ENCODE peak calls at places on chromosomes 3 and 15, in four cellular contexts. B is activated CD4-positive, alpha-beta T cell treated with anti-CD3 and anti-CD28 coated beads for 24 hours; P is left cardiac atrium; D is GM20000. S is an unnamed sample.
A peak's percentile ranks its signal among the peaks of the same experiment; 100 is the strongest.

GRCh38 chr3:188323067-188323842 is 169.3 kb downstream of the LPP start:
- DNase-seq in D (no peak), B (no peak), P (no peak), S (no peak)

GRCh38 chr15:22888120-22888859 is 49.8 kb downstream of the NIPA2 start:
- DNase-seq in B (no peak), D (no peak), P (no peak), S (no peak)

GRCh38 chr15:24878153-24878552 is 76.6 kb upstream of the SNRPN start:
- DNase-seq in B (no peak), P (peak; percentile 26), D (no peak), S (peak; percentile 27)

GRCh38 chr15:82535566-82536408 is 4.5 kb downstream of the RPS17 start:
- DNase-seq in P (no peak), B (no peak), D (no peak), S (no peak)

GRCh38 chr15:52115598-52116427 is 3.2 kb upstream of the BCL2L10 start:
- DNase-seq in B (no peak), P (no peak), D (no peak), S (no peak)

GRCh38 chr15:66131200-66131599 is 122.3 kb downstream of the MEGF11 start:
- DNase-seq in P (no peak), B (no peak), D (no peak), S (peak; percentile 56)

GRCh38 chr3:45635475-45636256 is 41.1 kb downstream of the LIMD1 start:
- DNase-seq in P (no peak), D (no peak), B (no peak), S (no peak)

GRCh38 chr3:18743761-18744160 is 318.6 kb upstream of the SATB1 start:
- DNase-seq in D (no peak), P (no peak), B (no peak), S (no peak)

GRCh38 chr3:194577985-194578905 is 55.0 kb downstream of the TMEM44 start:
- DNase-seq in D (no peak), B (no peak), P (peak; percentile 76), S (no peak)

GRCh38 chr3:114213669-114214541 is 23.5 kb downstream of the ZNF80 start:
- DNase-seq in B (peak; percentile 44), P (no peak), D (peak; percentile 73), S (peak; percentile 5)

GRCh38 chr3:184523825-184524615 is 37.6 kb upstream of the EPHB3 start:
- DNase-seq in P (no peak), D (no peak), B (no peak), S (peak; percentile 55)

GRCh38 chr3:19903649-19904048 is 30.4 kb downstream of the EFHB start:
- DNase-seq in B (no peak), P (no peak), D (no peak), S (no peak)

GRCh38 chr3:171614318-171614967 is 154.2 kb upstream of the TNIK start:
- DNase-seq in B (no peak), P (no peak), D (peak; percentile 49), S (peak; percentile 65)

GRCh38 chr3:172305552-172305951 is 142.7 kb downstream of the GHSR start:
- DNase-seq in D (no peak), B (no peak), P (no peak), S (no peak)

GRCh38 chr3:150428562-150428961 is 20.5 kb downstream of the TSC22D2 start:
- DNase-seq in B (no peak), D (no peak), P (no peak), S (no peak)

GRCh38 chr3:141529256-141530132 is 42.7 kb downstream of the RASA2 start:
- DNase-seq in D (no peak), P (no peak), B (no peak), S (no peak)

GRCh38 chr15:81113204-81113657 is 20.8 kb upstream of the CFAP161 start:
- DNase-seq in P (no peak), D (no peak), B (no peak), S (no peak)

GRCh38 chr3:62995142-62995541 is 119.9 kb upstream of the CADPS start:
- DNase-seq in P (no peak), B (no peak), D (no peak), S (no peak)

GRCh38 chr3:53102601-53103147 is 27.6 kb downstream of the RFT1 start:
- DNase-seq in D (peak; percentile 66), B (peak; percentile 23), P (no peak), S (no peak)

GRCh38 chr3:18111702-18112311 is 313.3 kb downstream of the SATB1 start:
- DNase-seq in B (no peak), D (peak; percentile 22), P (no peak), S (peak; percentile 40)

GRCh38 chr3:51712963-51713362 is 6.1 kb downstream of the GRM2 start:
- DNase-seq in P (no peak), B (no peak), D (no peak), S (no peak)

GRCh38 chr3:127783166-127783565 is 39.1 kb downstream of the MGLL start:
- DNase-seq in P (no peak), B (no peak), D (no peak), S (no peak)

GRCh38 chr15:40770147-40770721 is 454 bp downstream of the C15orf62 start:
- DNase-seq in P (no peak), D (peak; percentile 45), B (no peak), S (no peak)

GRCh38 chr15:98668566-98669308 is 20.4 kb downstream of the IGF1R start:
- DNase-seq in P (no peak), D (no peak), B (peak; percentile 36), S (no peak)

GRCh38 chr15:93562752-93563151 is 473.7 kb upstream of the RGMA start:
- DNase-seq in P (no peak), D (no peak), B (no peak), S (no peak)

GRCh38 chr3:58135712-58136543 is 74.8 kb downstream of the DNASE1L3 start:
- DNase-seq in D (no peak), B (no peak), P (no peak), S (no peak)

GRCh38 chr3:24365168-24365567 is 129.5 kb downstream of the THRB start:
- DNase-seq in B (no peak), P (peak; percentile 54), D (no peak), S (no peak)

GRCh38 chr3:116863842-116864626 is 154.5 kb downstream of the TUSC7 start:
- DNase-seq in B (no peak), P (no peak), D (peak; percentile 22), S (peak; percentile 62)

GRCh38 chr3:64888840-64889239 is 201.0 kb upstream of the ADAMTS9 start:
- DNase-seq in D (no peak), B (no peak), P (no peak), S (no peak)

GRCh38 chr3:30667250-30667585 is 60.8 kb downstream of the TGFBR2 start:
- DNase-seq in B (no peak), D (no peak), P (no peak), S (peak; percentile 42)

GRCh38 chr3:46293991-46294833 is 52.0 kb downstream of the CCR3 start:
- DNase-seq in P (no peak), B (peak; percentile 66), D (no peak), S (no peak)

GRCh38 chr15:69068157-69068556 is 53.7 kb downstream of the NOX5 start:
- DNase-seq in P (no peak), B (no peak), D (no peak), S (no peak)

S was measured in cardiac muscle cell.